ENCODE peak calls at places on chromosomes 4 and X, in four cellular contexts. J is AG20443; W is stimulated activated naive CD8-positive, alpha-beta T cell treated with anti-CD3 and anti-CD28 coated beads, Interleukin-15, Interleukin-2, amounts not matched to agents 100 U/mL and 50 U/mL, for 24 hours; G is A549. V is an unnamed sample.
A peak's percentile ranks its signal among the peaks of the same experiment; 100 is the strongest.

GRCh38 chrX:154097003-154097596 is 417 bp downstream of the MECP2 start:
- DNase-seq in G (peak; percentile 77), W (peak; percentile 78), J (peak; percentile 92), V (peak; percentile 77)

GRCh38 chr4:76634239-76634638 is 199.2 kb downstream of the SHROOM3 start:
- DNase-seq in G (no peak), J (peak; percentile 78), W (no peak), V (peak; percentile 13)

GRCh38 chrX:40496728-40497127 is 84.0 kb upstream of the ATP6AP2 start:
- DNase-seq in G (no peak), J (peak; percentile 25), W (no peak), V (no peak)

GRCh38 chrX:25015486-25016360 is at the start of gene ARX:
- DNase-seq in J (peak; percentile 61), G (peak; percentile 43), W (peak; percentile 37), V (peak; percentile 51)

GRCh38 chr4:158195297-158195696 is 15.0 kb upstream of the TMEM144 start:
- DNase-seq in G (no peak), J (no peak), W (no peak), V (no peak)

GRCh38 chr4:5036239-5036638 is 15.0 kb upstream of the STK32B start:
- DNase-seq in W (no peak), J (peak; percentile 44), G (no peak), V (no peak)

GRCh38 chr4:145804134-145804533 is 124.2 kb downstream of the C4orf51 start:
- DNase-seq in W (no peak), G (no peak), J (peak; percentile 84), V (peak; percentile 33)

GRCh38 chr4:173170210-173170778 is 1.7 kb downstream of the GALNT7 start:
- DNase-seq in W (no peak), J (no peak), G (no peak), V (no peak)

GRCh38 chr4:153010137-153010536 is 74.0 kb downstream of the FHDC1 start:
- DNase-seq in J (no peak), W (no peak), G (no peak), V (no peak)

GRCh38 chr4:65893957-65894755 is 223.9 kb upstream of the EPHA5 start:
- DNase-seq in J (no peak), W (no peak), G (no peak), V (no peak)

GRCh38 chrX:84156831-84157230 is 31.2 kb downstream of the RPS6KA6 start:
- DNase-seq in J (no peak), G (no peak), W (no peak), V (no peak)

GRCh38 chr4:140085062-140085622 is 68.8 kb downstream of the MAML3 start:
- DNase-seq in G (peak; percentile 58), W (no peak), J (no peak), V (no peak)

GRCh38 chr4:113969935-113970334 is 9.5 kb downstream of the ARSJ start:
- DNase-seq in W (no peak), J (no peak), G (no peak), V (no peak)

GRCh38 chrX:16431266-16431665 is 218.7 kb upstream of the S100G start:
- DNase-seq in G (no peak), J (no peak), W (no peak), V (no peak)

V was measured in Daoy.